ENCODE peak calls at places on chromosomes 5 and 9, in seven cellular contexts. One of them, this sample, is unnamed.
A peak's percentile ranks its signal among the peaks of the same experiment; 100 is the strongest.

GRCh38 chr5:179319741-179320281 is 25.4 kb downstream of the ADAMTS2 start:
- DNase-seq in neural progenitor cell: no peak
- DNase-seq in LoVo: no peak
- DNase-seq in activated T-cell treated with anti-CD3 and anti-CD28 coated beads for 48 hours: no peak
- DNase-seq in choroid plexus epithelial cell: peak; percentile 72
- DNase-seq in K562: no peak
- DNase-seq in iris pigment epithelial cell: peak; percentile 48
- DNase-seq in this sample: no peak

GRCh38 chr5:131163315-131164119 is 1.5 kb downstream of the HINT1 start:
- DNase-seq in iris pigment epithelial cell: peak; percentile 45
- DNase-seq in LoVo: peak; percentile 30
- DNase-seq in neural progenitor cell: peak; percentile 6
- DNase-seq in K562: no peak
- DNase-seq in activated T-cell treated with anti-CD3 and anti-CD28 coated beads for 48 hours: no peak
- DNase-seq in choroid plexus epithelial cell: peak; percentile 59
- DNase-seq in this sample: peak; percentile 51

GRCh38 chr5:456351-457194 is 13.6 kb downstream of the EXOC3 start:
- DNase-seq in neural progenitor cell: no peak
- DNase-seq in K562: no peak
- DNase-seq in iris pigment epithelial cell: no peak
- DNase-seq in activated T-cell treated with anti-CD3 and anti-CD28 coated beads for 48 hours: no peak
- DNase-seq in LoVo: no peak
- DNase-seq in choroid plexus epithelial cell: no peak
- DNase-seq in this sample: no peak

GRCh38 chr5:140344683-140345423 is 1.6 kb downstream of the HBEGF start:
- DNase-seq in K562: peak; percentile 71
- DNase-seq in iris pigment epithelial cell: peak; percentile 41
- DNase-seq in LoVo: peak; percentile 64
- DNase-seq in neural progenitor cell: no peak
- DNase-seq in activated T-cell treated with anti-CD3 and anti-CD28 coated beads for 48 hours: no peak
- DNase-seq in choroid plexus epithelial cell: no peak
- DNase-seq in this sample: peak; percentile 86

GRCh38 chr5:159515909-159516415 is 185.7 kb upstream of the IL12B start:
- DNase-seq in iris pigment epithelial cell: peak; percentile 69
- DNase-seq in K562: peak; percentile 75
- DNase-seq in choroid plexus epithelial cell: peak; percentile 73
- DNase-seq in LoVo: peak; percentile 58
- DNase-seq in neural progenitor cell: peak; percentile 76
- DNase-seq in activated T-cell treated with anti-CD3 and anti-CD28 coated beads for 48 hours: peak; percentile 75
- DNase-seq in this sample: peak; percentile 34

GRCh38 chr9:85178486-85178885 is 509.0 kb downstream of the NTRK2 start:
- DNase-seq in activated T-cell treated with anti-CD3 and anti-CD28 coated beads for 48 hours: no peak
- DNase-seq in iris pigment epithelial cell: no peak
- DNase-seq in K562: no peak
- DNase-seq in choroid plexus epithelial cell: no peak
- DNase-seq in neural progenitor cell: peak; percentile 30
- DNase-seq in LoVo: no peak
- DNase-seq in this sample: no peak

GRCh38 chr5:79712741-79713140 is 23.1 kb downstream of the CMYA5 start:
- DNase-seq in activated T-cell treated with anti-CD3 and anti-CD28 coated beads for 48 hours: no peak
- DNase-seq in neural progenitor cell: no peak
- DNase-seq in iris pigment epithelial cell: no peak
- DNase-seq in choroid plexus epithelial cell: no peak
- DNase-seq in LoVo: no peak
- DNase-seq in K562: no peak
- DNase-seq in this sample: no peak

GRCh38 chr9:35035851-35036701 is 36.3 kb downstream of the VCP start:
- DNase-seq in neural progenitor cell: no peak
- DNase-seq in activated T-cell treated with anti-CD3 and anti-CD28 coated beads for 48 hours: peak; percentile 40
- DNase-seq in choroid plexus epithelial cell: peak; percentile 71
- DNase-seq in LoVo: no peak
- DNase-seq in K562: no peak
- DNase-seq in iris pigment epithelial cell: peak; percentile 80
- DNase-seq in this sample: no peak

GRCh38 chr9:136116360-136117098 is 2.1 kb downstream of the TMEM250 start:
- DNase-seq in choroid plexus epithelial cell: no peak
- DNase-seq in K562: no peak
- DNase-seq in iris pigment epithelial cell: no peak
- DNase-seq in neural progenitor cell: no peak
- DNase-seq in LoVo: no peak
- DNase-seq in activated T-cell treated with anti-CD3 and anti-CD28 coated beads for 48 hours: no peak
- DNase-seq in this sample: no peak

GRCh38 chr5:178385472-178385853 is 152.9 kb upstream of the PHYKPL start:
- DNase-seq in K562: no peak
- DNase-seq in activated T-cell treated with anti-CD3 and anti-CD28 coated beads for 48 hours: no peak
- DNase-seq in neural progenitor cell: no peak
- DNase-seq in LoVo: no peak
- DNase-seq in iris pigment epithelial cell: peak; percentile 5
- DNase-seq in choroid plexus epithelial cell: no peak
- DNase-seq in this sample: no peak

This sample was measured in small intestine.